ENCODE peak calls at places on chromosomes 3 and 15, in four cellular contexts. R is kidney tubule cell, P is MM.1S, A is progenitor cell of endocrine pancreas. B is an unnamed sample.

GRCh38 chr15:88695046-88695445 is 56.2 kb downstream of the ISG20 start:
- DNase-seq in A (no peak), R (no peak), P (no peak), B (no peak)

GRCh38 chr3:128273841-128274573 is 120.7 kb downstream of the EEFSEC start:
- DNase-seq in R (no peak), A (no peak), P (no peak), B (no peak)

GRCh38 chr3:19645093-19645492 is 288.9 kb downstream of the EFHB start:
- DNase-seq in R (peak), A (no peak), P (peak), B (no peak)

GRCh38 chr3:72036899-72037298 is 252.0 kb upstream of the PROK2 start:
- DNase-seq in P (no peak), R (no peak), A (no peak), B (no peak)

GRCh38 chr15:82129769-82130168 is 84.0 kb upstream of the MEX3B start:
- DNase-seq in P (no peak), R (peak), A (no peak), B (no peak)

GRCh38 chr15:38242055-38242454 is 10.6 kb upstream of the SPRED1 start:
- DNase-seq in R (no peak), A (no peak), P (peak), B (no peak)

GRCh38 chr3:65101450-65101849 is 413.6 kb upstream of the ADAMTS9 start:
- DNase-seq in P (no peak), A (no peak), R (no peak), B (no peak)

GRCh38 chr3:56980798-56981390 is 79.6 kb upstream of the SPATA12 start:
- DNase-seq in P (no peak), R (peak), A (no peak), B (no peak)

GRCh38 chr3:170355738-170356595 is 1.5 kb upstream of the SKIL start:
- DNase-seq in R (peak), P (peak), A (no peak), B (no peak)

GRCh38 chr3:62493116-62493801 is 119.9 kb upstream of the FEZF2 start:
- DNase-seq in P (no peak), A (no peak), R (no peak), B (no peak)

GRCh38 chr3:64631951-64632350 is 55.8 kb downstream of the ADAMTS9 start:
- DNase-seq in A (no peak), P (no peak), R (no peak), B (no peak)

GRCh38 chr3:61008168-61008737 is 243.0 kb downstream of the FHIT start:
- DNase-seq in A (no peak), R (no peak), P (no peak), B (no peak)

GRCh38 chr3:67946446-67946845 is 292.0 kb upstream of the SUCLG2 start:
- DNase-seq in R (no peak), A (no peak), P (peak), B (no peak)

GRCh38 chr3:103025880-103026279 is 591.1 kb downstream of the ZPLD1 start:
- DNase-seq in P (no peak), R (no peak), A (no peak), B (no peak)

GRCh38 chr3:15060029-15060428 is 5.1 kb downstream of the MRPS25 start:
- DNase-seq in R (no peak), A (no peak), P (no peak), B (no peak)

GRCh38 chr3:45367451-45367850 is 20.9 kb upstream of the LARS2 start:
- DNase-seq in R (peak), A (no peak), P (no peak), B (no peak)

GRCh38 chr3:15241341-15241740 is 35.3 kb downstream of the CAPN7 start:
- DNase-seq in P (peak), R (peak), A (no peak), B (no peak)

GRCh38 chr3:69370156-69370944 is 15.5 kb downstream of the FRMD4B start:
- DNase-seq in A (no peak), P (no peak), R (no peak), B (no peak)

GRCh38 chr3:101195951-101196713 is 124.2 kb downstream of the IMPG2 start:
- DNase-seq in A (no peak), P (peak), R (peak), B (no peak)

GRCh38 chr3:128486692-128487537 is 6.1 kb downstream of the GATA2 start:
- DNase-seq in P (no peak), A (no peak), R (peak), B (no peak)

GRCh38 chr3:24953060-24953771 is 458.6 kb upstream of the THRB start:
- DNase-seq in A (no peak), R (no peak), P (no peak), B (no peak)

GRCh38 chr15:85854345-85855097 is 59.8 kb upstream of the KLHL25 start:
- DNase-seq in P (peak), A (peak), R (peak), B (no peak)

GRCh38 chr15:43266834-43267233 is at the start of gene TGM5:
- DNase-seq in A (no peak), P (no peak), R (peak), B (no peak)